ENCODE peak calls at places on chromosomes 1 and 21, in eight cellular contexts. Z is K562, E is H1, J is endothelial cell of umbilical vein, Q is HCT116, G is HepG2, D is SK-N-SH, B is GM12878. S is an unnamed sample.

GRCh38 chr1:32353431-32353830 is 8.9 kb downstream of the FAM229A start:
- DNase-seq in G (no peak), Z (no peak), E (no peak), B (no peak), Q (no peak), D (no peak), J (no peak), S (no peak)

GRCh38 chr1:1591452-1591851 is 8.5 kb downstream of the FNDC10 start:
- DNase-seq in Z (no peak), J (no peak), Q (no peak), B (no peak), D (no peak), G (no peak), E (no peak), S (no peak)

GRCh38 chr1:216051071-216051470 is 372.2 kb downstream of the USH2A start:
- DNase-seq in Q (no peak), G (no peak), J (no peak), E (no peak), D (no peak), Z (no peak), B (no peak), S (no peak)

GRCh38 chr1:210910020-210910575 is 223.8 kb downstream of the KCNH1 start:
- DNase-seq in B (no peak), Q (no peak), E (no peak), D (no peak), G (no peak), Z (no peak), J (no peak), S (no peak)

GRCh38 chr1:69377507-69377906 is 190.2 kb upstream of the LRRC7 start:
- DNase-seq in D (no peak), Z (peak; percentile 52), J (no peak), Q (no peak), G (no peak), B (no peak), E (no peak), S (no peak)

GRCh38 chr1:4962836-4963235 is 308.4 kb downstream of the AJAP1 start:
- DNase-seq in E (no peak), J (no peak), G (no peak), D (no peak), Q (no peak), B (no peak), Z (no peak), S (no peak)

GRCh38 chr1:174448964-174449363 is 1.2 kb downstream of the GPR52 start:
- DNase-seq in D (no peak), Q (no peak), J (peak; percentile 62), G (no peak), B (no peak), E (no peak), Z (no peak), S (no peak)

GRCh38 chr21:42433946-42434551 is 30.3 kb downstream of the UBASH3A start:
- DNase-seq in E (no peak), D (no peak), Q (no peak), J (no peak), G (no peak), Z (peak; percentile 87), B (no peak), S (no peak)

GRCh38 chr21:44265734-44266270 is 4.1 kb upstream of the DNMT3L start:
- DNase-seq in E (no peak), Q (no peak), B (no peak), Z (no peak), J (no peak), D (no peak), G (no peak), S (no peak)

GRCh38 chr1:202010042-202011015 is at the start of gene ELF3:
- DNase-seq in Z (no peak), J (no peak), B (peak; percentile 60), D (no peak), E (peak; percentile 89), G (peak; percentile 99), Q (peak; percentile 98), S (peak; percentile 98)

DNA sequence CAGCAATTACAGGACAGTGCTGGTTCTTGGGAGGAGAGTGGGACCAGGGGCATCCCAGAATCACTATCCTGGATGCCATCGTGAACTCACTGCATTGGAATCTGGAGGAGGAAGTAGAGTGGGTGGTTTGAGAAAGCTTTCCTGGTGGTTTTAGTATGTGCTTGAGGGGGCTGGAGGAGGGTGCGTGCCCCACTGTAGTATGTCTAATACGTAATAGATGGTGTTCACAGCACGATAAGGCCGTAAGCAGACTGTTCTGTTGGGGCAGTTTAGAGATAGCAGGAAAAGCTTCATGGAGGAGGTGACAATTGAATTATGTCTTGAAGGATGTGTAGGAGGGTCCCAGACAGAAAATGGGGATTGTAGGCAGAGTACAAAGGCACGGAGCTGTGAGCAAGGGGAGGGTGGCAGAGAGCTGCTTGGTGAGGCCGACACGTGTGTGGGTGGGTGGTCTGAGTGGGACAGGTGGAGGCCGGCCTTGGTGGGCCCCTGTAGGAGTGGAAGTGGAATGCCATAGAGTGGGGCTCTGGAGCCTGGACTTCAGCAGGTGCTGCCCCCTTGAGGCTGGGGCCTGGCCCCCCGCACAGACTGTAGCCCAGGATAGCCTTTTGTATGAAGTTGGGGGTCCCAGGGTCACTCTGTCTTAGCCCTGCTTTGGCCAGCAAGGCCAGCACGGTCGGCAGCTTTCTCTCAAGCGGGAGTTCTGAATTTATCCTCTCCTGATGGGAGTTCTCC is 37.0 kb downstream of the IL6R start:
- DNase-seq in Q (no peak), E (peak; percentile 72), G (no peak), B (no peak), D (no peak), Z (peak; percentile 44), J (no peak), S (peak; percentile 54)
- TF ChIP-seq CTCF in Q (peak; percentile 70), E (peak; percentile 71), G (peak; percentile 66), B (peak; percentile 45), D (peak; percentile 49), Z (peak; percentile 73), J (peak; percentile 24), S (peak; percentile 67)

DNA sequence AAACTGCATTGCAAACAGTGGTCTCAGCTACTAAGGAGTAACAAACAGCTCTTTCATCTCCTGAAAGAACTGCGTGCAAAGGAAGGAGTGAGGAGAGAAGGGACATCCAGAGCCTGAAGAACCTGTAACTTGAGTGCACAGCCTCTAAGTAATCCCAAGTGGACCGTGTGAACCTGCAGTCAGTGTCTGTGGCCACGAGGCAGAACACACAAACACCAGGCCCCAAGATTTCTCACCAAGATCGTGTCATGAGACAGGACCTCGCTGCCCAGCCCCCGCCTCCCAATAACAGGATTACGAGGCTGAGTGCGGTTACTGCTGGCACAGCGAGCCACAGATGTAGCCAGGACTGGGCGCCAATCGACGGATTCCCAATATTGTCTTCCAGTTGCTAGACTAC is 101.3 kb upstream of the SLC25A33 start:
- DNase-seq in E (no peak), D (no peak), Q (no peak), G (no peak), J (no peak), Z (no peak), B (no peak), S (no peak)
- H3K4me2 ChIP-seq in E (no peak overlapping the region), D (no peak overlapping the region), Q (no peak overlapping the region), G (peak overlapping the region; percentile 93), J (no peak overlapping the region), Z (no peak overlapping the region), B (no peak overlapping the region), S (no peak overlapping the region)

DNA sequence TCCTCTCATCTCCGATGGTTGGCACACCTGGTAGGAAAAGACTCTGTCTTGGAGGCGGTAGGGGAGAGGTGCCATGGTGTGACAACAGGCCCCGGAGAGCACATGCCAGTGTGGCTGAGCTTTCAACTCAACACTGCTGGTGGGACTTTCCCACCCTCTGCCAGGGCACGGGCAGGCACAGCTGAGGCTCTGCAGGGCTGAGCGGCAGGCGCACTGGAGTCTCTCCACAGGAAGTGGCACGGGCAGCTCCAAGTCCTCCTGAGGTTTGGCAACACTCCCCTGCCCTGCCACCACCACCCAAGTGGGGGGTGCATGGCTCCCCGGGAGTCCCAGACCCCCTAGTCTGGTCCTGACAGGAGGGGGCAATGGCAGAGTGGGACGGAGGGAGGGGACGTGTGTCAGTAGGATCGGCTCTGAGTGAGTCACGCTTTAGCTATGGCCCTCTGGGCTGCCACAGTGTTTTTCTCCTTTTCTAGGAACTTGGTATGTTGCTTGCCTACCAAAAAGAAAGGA is 27.3 kb upstream of the EVA1B start:
- DNase-seq in Z (no peak), Q (no peak), J (peak; percentile 85), E (no peak), B (no peak), G (no peak), D (no peak), S (no peak)
- TF ChIP-seq POLR2AphosphoS5 in Z (no peak), Q (no peak), J (no peak), E (no peak), B (no peak), G (no peak), D (no peak), S (no peak)

GRCh38 chr1:241408170-241408569 is 51.2 kb upstream of the RGS7 start:
- DNase-seq in B (no peak), Z (peak; percentile 46), G (no peak), D (peak; percentile 23), E (no peak), Q (no peak), J (peak; percentile 38), S (peak; percentile 23)
- TF ChIP-seq CTCF in B (no peak), Z (peak; percentile 58), G (peak; percentile 8), D (peak; percentile 27), E (peak; percentile 23), Q (no peak), J (no peak), S (peak; percentile 68)

GRCh38 chr1:39958801-39959200 is 3.9 kb downstream of the MFSD2A start:
- DNase-seq in B (no peak), E (no peak), D (no peak), Z (no peak), J (no peak), Q (no peak), G (no peak), S (no peak)
- H3K4me2 ChIP-seq in B (peak overlapping the region; percentile 43), E (no peak overlapping the region), D (no peak overlapping the region), Z (no peak overlapping the region), J (no peak overlapping the region), Q (no peak overlapping the region), G (no peak overlapping the region), S (no peak overlapping the region)

GRCh38 chr1:162617513-162617912 is 14.8 kb upstream of the DDR2 start:
- DNase-seq in G (no peak), Z (no peak), D (no peak), J (no peak), Q (no peak), E (no peak), B (no peak), S (no peak)

GRCh38 chr1:162616848-162617247 is 15.4 kb upstream of the DDR2 start:
- DNase-seq in E (no peak), D (no peak), G (no peak), Q (no peak), J (no peak), Z (no peak), B (no peak), S (no peak)

GRCh38 chr1:162619076-162619475 is 13.2 kb upstream of the DDR2 start:
- DNase-seq in Q (no peak), G (no peak), Z (no peak), J (no peak), B (no peak), E (no peak), D (no peak), S (no peak)
- TF ChIP-seq POLR2AphosphoS5 in Q (no peak), G (no peak), Z (no peak), J (no peak), B (no peak), E (no peak), D (no peak), S (no peak)

DNA sequence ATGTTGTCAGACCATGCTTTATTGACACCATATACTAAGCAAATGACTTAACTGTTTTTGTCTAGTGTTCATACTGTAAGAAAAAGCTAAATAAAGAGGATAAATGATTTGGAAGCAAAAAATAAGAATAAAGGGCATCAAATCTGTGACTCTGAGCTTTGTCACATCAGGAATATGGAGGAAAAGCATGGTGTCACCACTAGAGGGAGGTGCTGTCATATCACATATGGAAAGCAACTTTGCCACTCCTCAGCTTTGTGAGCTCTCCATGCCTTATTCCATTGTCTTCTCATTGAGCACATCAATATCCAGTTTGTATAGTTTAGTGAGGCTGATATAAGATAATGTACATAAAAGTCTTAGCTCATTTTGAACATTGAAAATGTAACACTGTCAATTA is 20.8 kb upstream of the GBP1 start:
- DNase-seq in J (peak; percentile 67), Q (peak; percentile 40), B (no peak), D (peak; percentile 62), Z (peak; percentile 71), E (no peak), G (peak; percentile 52), S (no peak)
- TF ChIP-seq CTCF in J (no peak), Q (peak; percentile 84), B (peak; percentile 56), D (peak; percentile 83), Z (peak; percentile 73), E (peak; percentile 65), G (peak; percentile 78), S (no peak)

S was measured in GM23338.